ENCODE peak calls at places on chromosomes 1 and 21, in nine cellular contexts. G, S, R, T, J, H, E, K and C are unnamed samples.

GRCh38 chr1:109873278-109874175 is 37.1 kb upstream of the CSF1 start:
- DNase-seq in R (no peak), E (peak), G (peak), S (no peak), T (peak), J (no peak), K (no peak), H (peak), C (no peak)

GRCh38 chr1:58815069-58815679 is 31.3 kb upstream of the JUN start:
- DNase-seq in T (peak), G (peak), K (peak), R (peak), H (peak), E (peak), J (peak), S (peak), C (no peak)

GRCh38 chr1:26191739-26192138 is 1.3 kb downstream of the CATSPER4 start:
- DNase-seq in K (no peak), T (no peak), S (no peak), J (no peak), R (no peak), G (no peak), H (no peak), E (no peak), C (peak)

GRCh38 chr1:181044449-181044966 is 10.7 kb downstream of the MR1 start:
- DNase-seq in J (no peak), K (peak), H (peak), E (no peak), S (no peak), R (no peak), T (peak), G (peak), C (peak)

GRCh38 chr21:34029724-34030528 is 43.5 kb upstream of the MRPS6 start:
- DNase-seq in G (peak), E (peak), S (peak), R (peak), K (no peak), J (peak), T (peak), H (peak), C (peak)

GRCh38 chr1:46246548-46247432 is 773 bp upstream of the RAD54L start:
- DNase-seq in J (peak), K (peak), R (no peak), G (no peak), S (no peak), H (peak), E (no peak), T (peak), C (peak)

GRCh38 chr1:50858761-50859160 is 101.3 kb downstream of the FAF1 start:
- DNase-seq in R (no peak), E (no peak), K (no peak), J (no peak), T (no peak), H (no peak), S (no peak), G (no peak), C (no peak)

GRCh38 chr1:167915528-167916102 is 1.7 kb upstream of the ADCY10 start:
- DNase-seq in S (no peak), G (no peak), R (no peak), J (no peak), E (no peak), T (no peak), H (no peak), K (no peak), C (no peak)

GRCh38 chr1:20265243-20265642 is 25.4 kb upstream of the VWA5B1 start:
- DNase-seq in E (no peak), R (no peak), G (no peak), H (no peak), T (peak), S (no peak), J (no peak), K (no peak), C (no peak)

GRCh38 chr1:4711944-4712343 is 57.5 kb downstream of the AJAP1 start:
- DNase-seq in H (no peak), G (no peak), E (no peak), T (no peak), J (no peak), S (no peak), R (no peak), K (no peak), C (no peak)

GRCh38 chr21:17757671-17758070 is 61.5 kb downstream of the C21orf91 start:
- DNase-seq in J (no peak), R (no peak), T (no peak), H (no peak), K (no peak), G (no peak), E (no peak), S (no peak), C (no peak)

GRCh38 chr1:109879881-109880525 is 30.6 kb upstream of the CSF1 start:
- DNase-seq in R (no peak), K (no peak), H (no peak), S (no peak), J (no peak), T (no peak), G (no peak), E (no peak), C (no peak)

GRCh38 chr21:34365794-34366193 is 2.0 kb downstream of the KCNE2 start:
- DNase-seq in T (no peak), K (no peak), S (no peak), J (peak), E (no peak), G (no peak), R (no peak), H (no peak), C (no peak)

GRCh38 chr1:39106949-39107740 is 81.0 kb downstream of the NDUFS5 start:
- DNase-seq in K (no peak), H (no peak), R (no peak), G (no peak), J (no peak), E (no peak), S (peak), T (no peak), C (peak)

GRCh38 chr1:37479255-37480124 is 5.1 kb downstream of the ZC3H12A start:
- DNase-seq in H (peak), K (peak), R (peak), J (peak), T (peak), G (peak), E (peak), S (peak), C (peak)

GRCh38 chr1:115112496-115113375 is 23.4 kb upstream of the TSPAN2 start:
- DNase-seq in S (peak), G (peak), K (peak), E (no peak), H (peak), R (no peak), T (no peak), J (no peak), C (no peak)

GRCh38 chr21:34995979-34996303 is 53.2 kb downstream of the RUNX1 start:
- DNase-seq in K (no peak), G (no peak), E (no peak), H (no peak), J (no peak), R (no peak), S (no peak), T (peak), C (no peak)

GRCh38 chr1:106924360-106924759 is 132.1 kb upstream of the PRMT6 start:
- DNase-seq in J (no peak), S (no peak), H (no peak), G (no peak), E (no peak), R (peak), K (no peak), T (peak), C (no peak)

GRCh38 chr1:36981771-36982622 is 52.3 kb downstream of the GRIK3 start:
- DNase-seq in K (no peak), E (no peak), R (no peak), H (no peak), S (no peak), T (no peak), G (no peak), J (no peak), C (no peak)

GRCh38 chr1:214404571-214405213 is 123.7 kb downstream of the SMYD2 start:
- DNase-seq in G (no peak), R (peak), E (no peak), K (no peak), T (peak), J (no peak), H (peak), S (no peak), C (no peak)

GRCh38 chr1:93661829-93662474 is 19.7 kb downstream of the BCAR3 start:
- DNase-seq in T (peak), G (no peak), R (no peak), E (no peak), S (no peak), K (no peak), J (no peak), H (peak), C (no peak)

GRCh38 chr1:225700164-225700740 is 47.3 kb upstream of the ENAH start:
- DNase-seq in S (no peak), J (no peak), G (no peak), E (peak), K (no peak), T (peak), H (peak), R (peak), C (no peak)

GRCh38 chr1:42931108-42931539 is 27.5 kb downstream of the SLC2A1 start:
- DNase-seq in R (no peak), S (no peak), T (peak), J (peak), E (no peak), K (peak), H (peak), G (peak), C (peak)

GRCh38 chr1:77536813-77537212 is 145.6 kb downstream of the ZZZ3 start:
- DNase-seq in H (peak), T (peak), S (no peak), G (no peak), E (peak), R (peak), J (no peak), K (no peak), C (no peak)

GRCh38 chr1:19439464-19440171 is 45.7 kb downstream of the CAPZB start:
- DNase-seq in E (no peak), G (peak), K (no peak), J (no peak), R (no peak), T (no peak), H (peak), S (peak), C (no peak)

GRCh38 chr1:27563407-27564263 is 40.3 kb downstream of the AHDC1 start:
- DNase-seq in S (peak), K (no peak), J (no peak), E (no peak), R (no peak), G (no peak), H (peak), T (peak), C (no peak)

GRCh38 chr1:180932373-180932772 is 19.7 kb downstream of the KIAA1614 start:
- DNase-seq in H (no peak), R (no peak), S (no peak), G (no peak), J (no peak), T (no peak), K (no peak), E (no peak), C (no peak)

GRCh38 chr1:52414942-52415341 is 10.5 kb downstream of the PRPF38A start:
- DNase-seq in E (no peak), K (no peak), T (no peak), G (no peak), S (no peak), R (no peak), J (no peak), H (no peak), C (no peak)

GRCh38 chr1:58324551-58324950 is 222.0 kb downstream of the OMA1 start:
- DNase-seq in H (no peak), S (no peak), K (peak), J (no peak), R (no peak), T (no peak), G (peak), E (no peak), C (peak)

GRCh38 chr1:175479521-175480342 is 263.7 kb downstream of the TNR start:
- DNase-seq in E (no peak), S (no peak), G (no peak), R (no peak), T (no peak), K (no peak), J (no peak), H (no peak), C (peak)

GRCh38 chr1:95974586-95974985 is 740.6 kb downstream of the RWDD3 start:
- DNase-seq in K (no peak), T (peak), S (no peak), R (peak), J (no peak), E (no peak), H (no peak), G (no peak), C (no peak)

GRCh38 chr1:197178998-197179397 is 32.5 kb upstream of the ASPM start:
- DNase-seq in K (no peak), S (no peak), E (no peak), G (no peak), H (peak), R (no peak), T (peak), J (no peak), C (no peak)

DNA sequence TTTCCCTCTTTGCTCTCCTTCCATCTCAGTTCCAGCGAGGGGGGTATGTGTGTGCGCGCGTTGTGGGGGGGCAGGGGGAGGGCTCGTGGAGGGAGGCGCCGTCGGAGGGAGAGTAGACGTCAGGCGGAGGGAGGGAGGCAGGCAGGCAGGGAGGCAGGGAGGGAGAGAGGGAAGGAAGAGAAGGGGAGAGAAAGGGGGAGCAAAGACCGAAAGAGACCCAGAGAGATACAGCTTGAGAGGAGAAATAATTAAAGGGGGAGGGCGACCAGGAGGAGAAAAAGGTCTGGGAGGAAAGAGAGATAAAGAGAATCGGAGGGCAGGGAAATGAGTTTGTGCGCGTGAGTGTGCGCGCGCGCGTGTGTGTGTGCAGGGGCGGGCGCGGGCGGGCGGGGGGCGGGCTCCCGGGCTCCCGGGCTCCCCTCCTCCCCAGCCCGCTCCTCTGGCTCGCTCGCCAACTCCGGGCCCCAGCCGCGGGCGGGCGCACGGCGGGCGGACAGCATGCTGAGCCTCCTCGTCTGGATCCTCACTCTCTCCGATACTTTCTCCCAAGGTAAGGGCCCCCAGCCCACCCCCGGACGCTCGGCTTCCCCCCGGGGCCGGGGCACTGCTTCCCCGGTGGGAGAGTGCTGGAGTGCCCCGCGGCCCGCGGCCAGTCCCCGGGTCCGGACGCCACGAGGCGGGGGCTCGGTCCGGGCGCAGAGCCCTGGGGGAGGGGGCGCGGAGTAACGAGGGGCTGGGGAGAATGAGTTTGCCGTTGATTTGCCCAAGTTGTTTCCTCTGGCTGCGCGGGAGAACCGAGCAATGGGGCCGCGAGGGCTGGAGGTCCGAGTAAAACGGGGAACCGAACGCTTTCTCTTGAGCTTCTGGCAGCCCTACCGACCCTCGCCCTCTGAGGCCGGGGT is at the start of gene KIRREL1:
- DNase-seq in K (no peak), T (peak), S (peak), G (no peak), R (no peak), H (peak), J (no peak), E (no peak), C (peak)
- H3K4me3 ChIP-seq in K (peak), T (peak), S (peak), G (no peak), R (peak), H (peak), J (peak), E (peak), C (peak)

DNA sequence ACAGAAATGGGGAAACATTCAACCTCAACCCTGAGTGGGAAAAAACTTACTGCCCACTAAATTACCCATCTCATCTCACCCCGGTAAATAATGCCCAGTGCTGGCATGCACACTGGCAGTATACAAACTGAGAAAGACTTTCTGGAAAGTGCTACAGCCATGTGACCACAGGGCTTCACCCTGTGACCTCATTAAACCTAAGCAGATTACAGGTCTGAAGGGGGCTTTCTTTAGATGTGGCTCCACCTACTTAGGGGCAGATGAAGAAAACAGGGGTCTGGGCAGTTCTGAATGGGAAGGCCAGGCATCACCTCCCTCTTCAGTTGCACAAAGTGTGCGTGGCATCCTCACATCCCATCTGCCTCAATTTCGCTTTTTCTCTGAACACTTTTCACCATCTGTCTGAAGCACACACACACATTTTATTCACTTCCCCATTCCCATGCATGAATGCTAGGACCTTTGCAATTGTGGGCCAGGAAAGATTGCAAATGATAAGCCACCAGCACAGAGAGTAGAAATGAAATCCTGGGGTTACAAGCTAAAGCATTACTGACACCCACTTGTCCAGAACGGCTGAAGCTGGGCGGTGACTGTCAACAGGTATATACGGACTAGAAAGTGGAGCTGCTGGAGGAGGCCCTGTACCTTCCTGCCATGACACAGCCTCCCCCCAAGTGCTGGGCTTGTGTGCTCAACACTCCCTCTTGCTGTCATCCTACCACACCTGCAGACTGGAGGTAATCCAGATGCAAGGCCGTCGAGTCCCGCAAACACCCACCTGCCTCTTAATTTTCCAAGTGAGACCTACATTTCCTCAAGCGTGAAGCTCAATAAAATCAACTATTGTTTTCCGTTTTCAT is 2.7 kb downstream of the NADK start:
- DNase-seq in H (no peak), J (peak), T (no peak), R (no peak), S (no peak), G (no peak), E (no peak), K (peak), C (no peak)
- H3K4me3 ChIP-seq in H (no peak), J (no peak), T (no peak), R (no peak), S (no peak), G (no peak), E (peak), K (peak), C (no peak)

GRCh38 chr21:42568834-42569731 is 55.4 kb downstream of the SLC37A1 start:
- DNase-seq in R (no peak), J (peak), H (no peak), G (no peak), E (no peak), S (peak), K (no peak), T (no peak), C (no peak)
- H3K4me3 ChIP-seq in R (no peak), J (no peak), H (no peak), G (no peak), E (no peak), S (no peak), K (no peak), T (no peak), C (no peak)

GRCh38 chr1:155070392-155070700 is 6.8 kb downstream of the EFNA4 start:
- DNase-seq in T (no peak), R (no peak), H (no peak), E (no peak), K (no peak), S (no peak), G (no peak), J (no peak), C (no peak)
- H3K4me3 ChIP-seq in T (no peak), R (no peak), H (peak), E (peak), K (no peak), S (peak), G (peak), J (peak), C (peak)

DNA sequence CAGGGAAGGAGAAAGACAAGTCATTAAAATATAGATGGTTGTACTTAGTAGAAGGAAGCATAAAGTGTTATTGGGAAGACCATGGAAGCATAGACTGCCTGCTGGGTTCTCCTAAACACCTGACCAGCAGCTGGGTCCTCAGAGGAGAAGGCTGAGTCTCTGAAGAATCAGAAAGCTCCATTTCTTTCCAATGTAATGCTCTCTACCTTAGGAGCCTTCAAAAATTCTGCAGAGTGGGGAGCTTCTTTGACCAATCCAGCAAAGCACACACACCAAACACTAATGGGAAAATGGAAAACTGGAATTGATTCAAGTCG is 21.1 kb upstream of the BCL10 start:
- DNase-seq in H (no peak), E (no peak), K (no peak), S (no peak), T (no peak), R (no peak), G (no peak), J (no peak), C (no peak)
- H3K4me3 ChIP-seq in H (peak), E (no peak), K (no peak), S (no peak), T (peak), R (no peak), G (no peak), J (no peak), C (no peak)

GRCh38 chr1:160801836-160802580 is 6.0 kb downstream of the LY9 start:
- DNase-seq in R (no peak), S (no peak), E (no peak), G (no peak), J (no peak), H (no peak), T (no peak), K (no peak), C (no peak)

GRCh38 chr1:160799641-160800040 is 3.7 kb downstream of the LY9 start:
- DNase-seq in G (no peak), H (no peak), K (no peak), S (no peak), J (no peak), E (no peak), R (no peak), T (no peak), C (no peak)

GRCh38 chr1:160798439-160798838 is 2.5 kb downstream of the LY9 start:
- DNase-seq in G (no peak), K (no peak), H (no peak), R (no peak), S (no peak), J (no peak), E (no peak), T (no peak), C (no peak)

GRCh38 chr1:160800142-160800541 is 4.2 kb downstream of the LY9 start:
- DNase-seq in E (no peak), T (no peak), K (no peak), R (no peak), H (no peak), J (no peak), G (no peak), S (no peak), C (no peak)

GRCh38 chr1:160800645-160801408 is 4.9 kb downstream of the LY9 start:
- DNase-seq in H (no peak), S (no peak), T (no peak), G (peak), E (no peak), K (no peak), R (no peak), J (no peak), C (peak)
- H3K4me3 ChIP-seq in H (no peak), S (no peak), T (no peak), G (peak), E (no peak), K (no peak), R (no peak), J (no peak), C (no peak)